ENCODE peak calls at places on chromosomes 5 and 9, in four cellular contexts. S is germinal center, Q is endothelial cell, N is cardiac fibroblast. P is an unnamed sample.

GRCh38 chr5:56251918-56252553 is 18.9 kb upstream of the ANKRD55 start:
- DNase-seq in S (no peak), Q (no peak), N (no peak), P (no peak)

GRCh38 chr5:22470408-22470807 is 382.7 kb downstream of the CDH12 start:
- DNase-seq in S (no peak), Q (no peak), N (no peak), P (no peak)

GRCh38 chr5:176747670-176748072 is 62.7 kb upstream of the UNC5A start:
- DNase-seq in S (no peak), Q (no peak), N (no peak), P (no peak)

GRCh38 chr5:167284491-167284890 is 1007.0 kb upstream of the WWC1 start:
- DNase-seq in S (no peak), Q (no peak), N (peak), P (no peak)

GRCh38 chr5:173542964-173543363 is 73.5 kb downstream of the BOD1 start:
- DNase-seq in S (no peak), Q (no peak), N (no peak), P (no peak)

GRCh38 chr5:58933891-58934628 is 351.2 kb downstream of the RAB3C start:
- DNase-seq in S (no peak), Q (no peak), N (no peak), P (no peak)

GRCh38 chr9:115781361-115781760 is 372.2 kb upstream of the PAPPA start:
- DNase-seq in S (no peak), Q (no peak), N (peak), P (no peak)

GRCh38 chr9:137793196-137793841 is 84.3 kb upstream of the CACNA1B start:
- DNase-seq in S (no peak), Q (no peak), N (no peak), P (no peak)

GRCh38 chr5:176732306-176732705 is 78.1 kb upstream of the UNC5A start:
- DNase-seq in S (no peak), Q (no peak), N (no peak), P (no peak)

GRCh38 chr9:69333716-69334115 is 8.7 kb downstream of the ENTREP1 start:
- DNase-seq in S (no peak), Q (no peak), N (no peak), P (no peak)

GRCh38 chr9:118596374-118597015 is 772.7 kb downstream of the BRINP1 start:
- DNase-seq in S (no peak), Q (no peak), N (no peak), P (no peak)

GRCh38 chr5:38670878-38671277 is 114.4 kb upstream of the LIFR start:
- DNase-seq in S (no peak), Q (no peak), N (peak), P (no peak)

GRCh38 chr9:37745970-37746369 is 7.6 kb upstream of the TRMT10B start:
- DNase-seq in S (no peak), Q (no peak), N (no peak), P (no peak)

GRCh38 chr9:82912639-82913038 is 150.3 kb downstream of the RASEF start:
- DNase-seq in S (no peak), Q (no peak), N (no peak), P (no peak)

GRCh38 chr9:112380102-112380581 is at the start of gene HSDL2:
- DNase-seq in S (peak), Q (no peak), N (peak), P (no peak)

GRCh38 chr9:113624721-113625120 is 161.2 kb downstream of the RGS3 start:
- DNase-seq in S (no peak), Q (no peak), N (peak), P (no peak)

GRCh38 chr9:94607340-94607695 is 13.7 kb upstream of the FBP2 start:
- DNase-seq in S (no peak), Q (no peak), N (no peak), P (no peak)

GRCh38 chr9:135343733-135344522 is 135.7 kb upstream of the PPP1R26 start:
- DNase-seq in S (peak), Q (peak), N (peak), P (peak)

GRCh38 chr9:36317766-36318165 is 59.5 kb upstream of the GNE start:
- DNase-seq in S (no peak), Q (no peak), N (no peak), P (no peak)

GRCh38 chr5:66653380-66653779 is 57.2 kb downstream of the MAST4 start:
- DNase-seq in S (no peak), Q (no peak), N (peak), P (no peak)

GRCh38 chr9:93081081-93081529 is 14.9 kb upstream of the CARD19 start:
- DNase-seq in S (no peak), Q (no peak), N (no peak), P (no peak)

GRCh38 chr9:21110708-21111576 is 30.7 kb downstream of the IFNW1 start:
- DNase-seq in S (peak), Q (peak), N (peak), P (peak)

GRCh38 chr9:133970581-133970900 is 21.6 kb downstream of the VAV2 start:
- DNase-seq in S (no peak), Q (no peak), N (no peak), P (no peak)

GRCh38 chr5:178416919-178417318 is 173.3 kb downstream of the COL23A1 start:
- DNase-seq in S (no peak), Q (no peak), N (peak), P (no peak)

GRCh38 chr5:153658606-153659005 is 168.1 kb downstream of the GRIA1 start:
- DNase-seq in S (no peak), Q (no peak), N (no peak), P (no peak)

GRCh38 chr9:135239769-135240141 is 152.3 kb downstream of the OLFM1 start:
- DNase-seq in S (no peak), Q (no peak), N (no peak), P (no peak)

GRCh38 chr5:140295414-140295813 is 7.5 kb downstream of the PFDN1 start:
- DNase-seq in S (no peak), Q (no peak), N (peak), P (no peak)

GRCh38 chr5:77770293-77771005 is 5.7 kb downstream of the TBCA start:
- DNase-seq in S (no peak), Q (no peak), N (peak), P (no peak)

GRCh38 chr5:136046231-136046630 is 17.4 kb downstream of the TGFBI start:
- DNase-seq in S (no peak), Q (no peak), N (no peak), P (no peak)

GRCh38 chr5:127519527-127519926 is 2.1 kb downstream of the PRRC1 start:
- DNase-seq in S (no peak), Q (no peak), N (peak), P (no peak)

GRCh38 chr5:167790462-167791260 is 500.8 kb upstream of the WWC1 start:
- DNase-seq in S (no peak), Q (no peak), N (peak), P (no peak)

GRCh38 chr5:155728146-155728856 is 598.7 kb upstream of the SGCD start:
- DNase-seq in S (no peak), Q (peak), N (peak), P (peak)

GRCh38 chr9:93366119-93366447 is 85.4 kb upstream of the FAM120A start:
- DNase-seq in S (no peak), Q (no peak), N (no peak), P (no peak)

GRCh38 chr5:172177232-172177631 is 10.8 kb downstream of the STK10 start:
- DNase-seq in S (no peak), Q (no peak), N (no peak), P (no peak)

GRCh38 chr5:59300930-59301329 is 592.6 kb downstream of the PDE4D start:
- DNase-seq in S (no peak), Q (no peak), N (no peak), P (no peak)

GRCh38 chr9:98370300-98370975 is 115.0 kb upstream of the TBC1D2 start:
- DNase-seq in S (no peak), Q (no peak), N (no peak), P (no peak)

GRCh38 chr5:9222054-9222738 is 323.7 kb downstream of the SEMA5A start:
- DNase-seq in S (no peak), Q (no peak), N (no peak), P (no peak)

GRCh38 chr5:108521841-108522506 is 140.1 kb upstream of the FBXL17 start:
- DNase-seq in S (peak), Q (peak), N (peak), P (peak)

GRCh38 chr5:59768204-59769040 is 125.1 kb downstream of the PDE4D start:
- DNase-seq in S (peak), Q (peak), N (peak), P (peak)

P was measured in nephron progenitor cell.